ENCODE peak calls at places on chromosome 18, in eight cellular contexts. R is tibial artery, N is stomach, C is suprapubic skin, A is frontal cortex, W is NCI-H1092 treated with DMSO at 0.1 percent for 48 hours, X is NCI-H774, E is HCEC 1CT. Q is an unnamed sample.
A peak's percentile ranks its signal among the peaks of the same experiment; 100 is the strongest.

GRCh38 chr18:55541571-55541970 is 46.4 kb downstream of the TCF4 start:
- DNase-seq in R (no peak), N (no peak), C (no peak), A (no peak), W (no peak), X (no peak), E (peak; percentile 18), Q (no peak)

GRCh38 chr18:72197598-72197997 is 346.5 kb downstream of the CBLN2 start:
- DNase-seq in R (no peak), N (no peak), C (no peak), A (no peak), W (no peak), X (no peak), E (no peak), Q (no peak)

GRCh38 chr18:22165603-22166069 is 3.8 kb upstream of the GATA6 start:
- DNase-seq in R (no peak), N (no peak), C (no peak), A (no peak), W (no peak), X (no peak), E (no peak), Q (no peak)

GRCh38 chr18:26648509-26649192 is 100.3 kb upstream of the KCTD1 start:
- DNase-seq in R (no peak), N (no peak), C (no peak), A (no peak), W (no peak), X (no peak), E (no peak), Q (no peak)

GRCh38 chr18:47168913-47169312 is 7.3 kb downstream of the IER3IP1 start:
- DNase-seq in R (no peak), N (no peak), C (no peak), A (no peak), W (no peak), X (no peak), E (no peak), Q (no peak)

GRCh38 chr18:111292-112014 is 46.9 kb upstream of the USP14 start:
- DNase-seq in R (peak; percentile 40), N (peak; percentile 75), C (no peak), A (peak; percentile 72), W (no peak), X (no peak), E (peak; percentile 7), Q (no peak)

GRCh38 chr18:48605408-48605845 is 66.6 kb downstream of the CTIF start:
- DNase-seq in R (no peak), N (no peak), C (no peak), A (no peak), W (peak; percentile 22), X (peak; percentile 15), E (peak; percentile 38), Q (no peak)

GRCh38 chr18:57312346-57313144 is 39.8 kb upstream of the ST8SIA3 start:
- DNase-seq in R (no peak), N (no peak), C (no peak), A (no peak), W (no peak), X (no peak), E (no peak), Q (no peak)

GRCh38 chr18:74183110-74183509 is 34.8 kb downstream of the TIMM21 start:
- DNase-seq in R (no peak), N (no peak), C (no peak), A (no peak), W (peak; percentile 32), X (peak; percentile 22), E (no peak), Q (no peak)

GRCh38 chr18:53422896-53423295 is 801.6 kb downstream of the MBD2 start:
- DNase-seq in R (no peak), N (no peak), C (no peak), A (no peak), W (peak; percentile 71), X (peak; percentile 62), E (no peak), Q (no peak)

GRCh38 chr18:70289351-70290330 is 796 bp downstream of the SOCS6 start:
- DNase-seq in R (no peak), N (peak; percentile 42), C (no peak), A (peak; percentile 58), W (peak; percentile 57), X (no peak), E (peak; percentile 21), Q (peak; percentile 14)

GRCh38 chr18:49608366-49608747 is 46.5 kb downstream of the LIPG start:
- DNase-seq in R (no peak), N (no peak), C (no peak), A (no peak), W (no peak), X (no peak), E (no peak), Q (no peak)

GRCh38 chr18:54269924-54270844 is 867 bp downstream of the POLI start:
- DNase-seq in R (no peak), N (peak; percentile 42), C (no peak), A (peak; percentile 21), W (peak; percentile 65), X (peak; percentile 23), E (peak; percentile 50), Q (peak; percentile 48)

GRCh38 chr18:10122116-10122515 is 208.3 kb downstream of the VAPA start:
- DNase-seq in R (no peak), N (no peak), C (no peak), A (no peak), W (peak; percentile 89), X (peak; percentile 51), E (peak; percentile 69), Q (peak; percentile 88)

GRCh38 chr18:48813833-48814489 is 136.8 kb downstream of the SMAD7 start:
- DNase-seq in R (peak; percentile 52), N (peak; percentile 31), C (peak; percentile 31), A (no peak), W (no peak), X (no peak), E (no peak), Q (no peak)

GRCh38 chr18:3605562-3606443 is 155.8 kb downstream of the TGIF1 start:
- DNase-seq in R (no peak), N (no peak), C (no peak), A (no peak), W (no peak), X (no peak), E (peak; percentile 62), Q (peak; percentile 23)

GRCh38 chr18:44729631-44730101 is 49.0 kb downstream of the SETBP1 start:
- DNase-seq in R (no peak), N (no peak), C (no peak), A (no peak), W (no peak), X (no peak), E (peak; percentile 13), Q (peak; percentile 66)

GRCh38 chr18:36717422-36718110 is 111.2 kb downstream of the TPGS2 start:
- DNase-seq in R (no peak), N (no peak), C (no peak), A (no peak), W (no peak), X (no peak), E (no peak), Q (no peak)

GRCh38 chr18:42287047-42287446 is 332.0 kb downstream of the PIK3C3 start:
- DNase-seq in R (no peak), N (no peak), C (no peak), A (no peak), W (no peak), X (no peak), E (no peak), Q (no peak)

GRCh38 chr18:35432565-35433001 is 55.4 kb upstream of the ZNF396 start:
- DNase-seq in R (no peak), N (no peak), C (no peak), A (no peak), W (no peak), X (no peak), E (no peak), Q (no peak)

GRCh38 chr18:40055262-40055661 is 1899.8 kb upstream of the PIK3C3 start:
- DNase-seq in R (no peak), N (no peak), C (no peak), A (no peak), W (no peak), X (no peak), E (peak; percentile 19), Q (no peak)

GRCh38 chr18:36899289-36899688 is 70.4 kb downstream of the KIAA1328 start:
- DNase-seq in R (no peak), N (no peak), C (no peak), A (no peak), W (no peak), X (no peak), E (peak; percentile 28), Q (peak; percentile 39)

GRCh38 chr18:9719421-9719981 is 11.4 kb downstream of the RAB31 start:
- DNase-seq in R (no peak), N (no peak), C (no peak), A (peak; percentile 52), W (peak; percentile 37), X (no peak), E (peak; percentile 90), Q (peak; percentile 89)

GRCh38 chr18:22542400-22542835 is 124.7 kb upstream of the CTAGE1 start:
- DNase-seq in R (peak; percentile 44), N (no peak), C (no peak), A (no peak), W (no peak), X (no peak), E (peak; percentile 57), Q (peak; percentile 71)

GRCh38 chr18:46452820-46453219 is 204.2 kb downstream of the LOXHD1 start:
- DNase-seq in R (no peak), N (no peak), C (no peak), A (no peak), W (no peak), X (no peak), E (peak; percentile 64), Q (peak; percentile 34)

GRCh38 chr18:46084431-46084830 is 12.4 kb upstream of the PSTPIP2 start:
- DNase-seq in R (no peak), N (no peak), C (no peak), A (no peak), W (no peak), X (no peak), E (no peak), Q (no peak)

GRCh38 chr18:22417496-22418188 is at the start of gene CTAGE1:
- DNase-seq in R (no peak), N (no peak), C (no peak), A (no peak), W (no peak), X (no peak), E (no peak), Q (peak; percentile 35)

GRCh38 chr18:79988925-79989361 is 580 bp upstream of the TXNL4A start:
- DNase-seq in R (no peak), N (peak; percentile 40), C (no peak), A (peak; percentile 46), W (no peak), X (no peak), E (peak; percentile 22), Q (peak; percentile 50)

GRCh38 chr18:48153641-48154481 is 223.4 kb upstream of the SMAD2 start:
- DNase-seq in R (peak; percentile 65), N (peak; percentile 26), C (no peak), A (no peak), W (no peak), X (no peak), E (peak; percentile 75), Q (peak; percentile 41)

GRCh38 chr18:11246466-11246865 is 97.1 kb upstream of the PIEZO2 start:
- DNase-seq in R (no peak), N (no peak), C (no peak), A (no peak), W (no peak), X (no peak), E (no peak), Q (no peak)